ENCODE peak calls at places on chromosomes 5 and 9, in four cellular contexts. O, Y, Q and N are unnamed samples.

GRCh38 chr9:93096811-93097382 is 880 bp downstream of the CARD19 start:
- DNase-seq in O (no peak), Y (no peak), Q (no peak), N (no peak)

GRCh38 chr5:29770936-29771335 is 1422.5 kb upstream of the CDH6 start:
- DNase-seq in O (no peak), Y (no peak), Q (no peak), N (no peak)

GRCh38 chr5:104199771-104200170 is 637.2 kb upstream of the NUDT12 start:
- DNase-seq in O (no peak), Y (no peak), Q (no peak), N (no peak)

GRCh38 chr5:59066367-59067163 is 483.7 kb downstream of the RAB3C start:
- DNase-seq in O (no peak), Y (peak; percentile 37), Q (no peak), N (no peak)

GRCh38 chr5:56993241-56993640 is 41.3 kb upstream of the MIER3 start:
- DNase-seq in O (no peak), Y (no peak), Q (no peak), N (no peak)

GRCh38 chr5:115262066-115262404 is 642 bp downstream of the PGGT1B start:
- DNase-seq in O (no peak), Y (peak; percentile 8), Q (peak; percentile 49), N (no peak)

GRCh38 chr5:442335-443238 is at the start of gene EXOC3:
- DNase-seq in O (peak; percentile 30), Y (peak; percentile 66), Q (peak; percentile 97), N (peak; percentile 58)

GRCh38 chr9:132411091-132411508 is 1.1 kb downstream of the CFAP77 start:
- DNase-seq in O (peak; percentile 13), Y (no peak), Q (peak; percentile 77), N (peak; percentile 78)

GRCh38 chr5:168865973-168866372 is 286.8 kb upstream of the PANK3 start:
- DNase-seq in O (no peak), Y (no peak), Q (no peak), N (peak; percentile 54)

GRCh38 chr5:33277061-33277460 is 163.7 kb upstream of the TARS1 start:
- DNase-seq in O (no peak), Y (no peak), Q (no peak), N (no peak)

GRCh38 chr9:4293293-4293931 is 6.5 kb downstream of the GLIS3 start:
- DNase-seq in O (no peak), Y (no peak), Q (no peak), N (no peak)